ENCODE peak calls at places on chromosomes 3 and 15, in seven cellular contexts. W, P, Q, N, M, Y and L are unnamed samples.

GRCh38 chr3:131218196-131218595 is 163.4 kb upstream of the NUDT16 start:
- DNase-seq in P (no peak), M (no peak), W (peak; percentile 42), Q (peak; percentile 95), Y (no peak), N (no peak), L (no peak)

GRCh38 chr3:37526511-37526910 is 335.2 kb upstream of the CTDSPL start:
- DNase-seq in W (peak; percentile 73), Y (no peak), Q (peak; percentile 81), M (no peak), P (peak; percentile 25), N (peak; percentile 77), L (no peak)

GRCh38 chr3:71288269-71288930 is 295.1 kb downstream of the FOXP1 start:
- DNase-seq in M (no peak), P (no peak), Y (no peak), Q (peak; percentile 67), W (no peak), N (no peak), L (no peak)

GRCh38 chr3:194761384-194761783 is 75.7 kb downstream of the FAM43A start:
- DNase-seq in W (no peak), Y (no peak), Q (no peak), N (no peak), P (no peak), M (no peak), L (no peak)

GRCh38 chr15:68326711-68327412 is 49.3 kb downstream of the FEM1B start:
- DNase-seq in P (no peak), Q (no peak), W (no peak), Y (peak; percentile 59), N (no peak), M (no peak), L (peak; percentile 14)

GRCh38 chr15:48693474-48693873 is 48.0 kb upstream of the FBN1 start:
- DNase-seq in P (no peak), Y (no peak), Q (peak; percentile 85), M (no peak), W (no peak), N (no peak), L (no peak)

GRCh38 chr15:46416544-46416943 is 781.7 kb downstream of the SQOR start:
- DNase-seq in Q (peak; percentile 0), N (no peak), W (peak; percentile 10), M (no peak), P (no peak), Y (no peak), L (peak; percentile 71)

GRCh38 chr3:39267631-39268553 is 11.9 kb downstream of the CX3CR1 start:
- DNase-seq in W (no peak), P (no peak), Y (peak; percentile 68), Q (no peak), N (no peak), M (no peak), L (no peak)

GRCh38 chr3:4722103-4722502 is 229.0 kb downstream of the ITPR1 start:
- DNase-seq in W (peak; percentile 76), Y (no peak), P (peak; percentile 60), Q (peak; percentile 83), N (peak; percentile 41), M (no peak), L (peak; percentile 51)

GRCh38 chr3:124951511-124952390 is 17.2 kb upstream of the MUC13 start:
- DNase-seq in Q (peak; percentile 66), W (peak; percentile 47), Y (no peak), M (no peak), P (no peak), N (no peak), L (no peak)

GRCh38 chr3:141648055-141648910 is 89.8 kb upstream of the RNF7 start:
- DNase-seq in N (no peak), Y (peak; percentile 9), W (no peak), Q (no peak), P (no peak), M (no peak), L (no peak)

GRCh38 chr3:187629711-187630110 is 40.5 kb downstream of the SST start:
- DNase-seq in N (no peak), Q (no peak), P (no peak), Y (no peak), M (no peak), W (peak; percentile 5), L (no peak)

GRCh38 chr3:119695480-119695879 is 7.3 kb upstream of the CFAP91 start:
- DNase-seq in P (no peak), Q (no peak), W (peak; percentile 20), N (no peak), Y (no peak), M (no peak), L (peak; percentile 33)

GRCh38 chr3:45712434-45713110 is 23.4 kb downstream of the SACM1L start:
- DNase-seq in P (no peak), M (no peak), N (no peak), W (no peak), Y (no peak), Q (peak; percentile 53), L (peak; percentile 16)

GRCh38 chr3:195739561-195740111 is 18.9 kb downstream of the MUC20 start:
- DNase-seq in Y (no peak), P (peak; percentile 14), N (no peak), W (no peak), M (no peak), Q (no peak), L (no peak)

GRCh38 chr3:160641675-160642330 is 35.2 kb upstream of the ARL14 start:
- DNase-seq in P (no peak), Y (no peak), N (no peak), M (no peak), Q (peak; percentile 91), W (peak; percentile 77), L (no peak)

GRCh38 chr3:142560118-142560517 is 18.4 kb downstream of the ATR start:
- DNase-seq in N (no peak), P (no peak), M (no peak), Y (no peak), W (no peak), Q (no peak), L (no peak)

GRCh38 chr3:5095879-5096278 is 26.2 kb upstream of the ARL8B start:
- DNase-seq in W (peak; percentile 69), Y (no peak), M (no peak), Q (peak; percentile 29), N (peak; percentile 45), P (no peak), L (peak; percentile 26)

GRCh38 chr15:96217983-96218382 is 112.5 kb upstream of the NR2F2 start:
- DNase-seq in M (no peak), P (no peak), Y (no peak), Q (no peak), N (no peak), W (no peak), L (no peak)

GRCh38 chr3:61589856-61590255 is 28.5 kb downstream of the PTPRG start:
- DNase-seq in M (no peak), Q (peak; percentile 68), W (peak; percentile 45), N (no peak), P (no peak), Y (no peak), L (no peak)

GRCh38 chr15:89127054-89127702 is 38.9 kb downstream of the ABHD2 start:
- DNase-seq in M (no peak), Y (no peak), W (no peak), Q (no peak), P (no peak), N (no peak), L (no peak)

GRCh38 chr3:153273767-153274443 is 111.9 kb downstream of the RAP2B start:
- DNase-seq in M (no peak), Q (peak; percentile 50), P (no peak), W (peak; percentile 58), N (no peak), Y (no peak), L (no peak)

GRCh38 chr15:60935130-60935529 is 294.0 kb downstream of the RORA start:
- DNase-seq in Y (no peak), N (no peak), W (no peak), Q (no peak), P (no peak), M (no peak), L (no peak)

GRCh38 chr3:107928084-107928445 is 162.8 kb downstream of the CD47 start:
- DNase-seq in M (no peak), Y (no peak), W (peak; percentile 59), N (no peak), P (no peak), Q (peak; percentile 46), L (peak; percentile 20)

GRCh38 chr3:55544219-55544618 is 57.1 kb upstream of the WNT5A start:
- DNase-seq in W (no peak), Q (no peak), M (no peak), N (no peak), Y (no peak), P (no peak), L (peak; percentile 25)

DNA sequence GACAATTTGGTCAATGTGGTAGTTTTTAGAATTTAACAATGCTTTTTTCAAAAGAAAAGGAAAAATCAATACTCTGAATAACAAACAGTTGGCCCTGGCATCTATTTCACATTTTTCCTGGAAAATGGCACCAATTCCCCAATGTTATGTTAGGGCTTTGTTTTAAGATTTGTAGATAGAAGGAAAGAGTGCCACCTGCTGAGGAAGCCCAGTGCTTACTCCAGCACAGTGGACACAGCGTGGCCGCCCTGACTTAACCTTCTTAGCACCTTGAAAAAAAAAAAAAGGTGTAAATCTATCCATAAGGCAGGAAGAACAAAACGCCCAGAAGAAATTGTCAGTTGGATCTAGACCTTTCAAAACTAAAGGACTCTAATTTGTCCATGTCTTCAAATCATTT is 110.7 kb upstream of the CNTN4 start:
- DNase-seq in M (no peak), Y (no peak), W (no peak), N (no peak), Q (peak; percentile 2), P (no peak), L (no peak)
- TF ChIP-seq CTCF in M (no peak), Y (no peak), W (no peak), N (no peak), Q (no peak), P (peak; percentile 38), L (peak; percentile 43)

DNA sequence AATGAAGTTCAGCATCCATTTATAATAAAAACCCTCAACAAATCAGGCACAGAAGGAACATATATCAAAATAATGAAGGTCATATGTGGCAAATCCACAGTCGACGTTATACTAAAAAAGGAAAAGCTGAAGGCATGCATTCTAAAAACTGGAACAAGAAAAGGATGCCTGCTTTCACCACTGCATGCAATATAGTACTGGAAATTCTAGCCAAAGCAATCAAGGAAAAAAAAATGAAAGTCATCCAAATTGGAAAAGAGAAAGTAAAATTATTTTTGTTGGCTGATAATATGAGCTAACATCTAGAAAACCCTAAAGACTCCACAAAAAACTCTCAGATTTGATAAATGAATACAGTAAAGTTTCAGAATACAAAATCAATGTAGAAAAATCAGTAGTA is 1123.2 kb downstream of the TBL1XR1 start:
- DNase-seq in N (no peak), M (no peak), Y (no peak), Q (no peak), W (no peak), P (no peak), L (no peak)
- H3K9me3 ChIP-seq in N (no peaks in the 10 kb centered on the region), M (no peaks in the 10 kb centered on the region), Y (no peaks in the 10 kb centered on the region), Q (no peaks in the 10 kb centered on the region), W (no peaks in the 10 kb centered on the region), P (no peaks in the 10 kb centered on the region), L (no peaks in the 10 kb centered on the region)

GRCh38 chr3:112579697-112580096 is 17.9 kb downstream of the SLC35A5 start:
- DNase-seq in W (no peak), Y (no peak), N (no peak), Q (peak; percentile 44), M (no peak), P (no peak), L (no peak)
- TF ChIP-seq CTCF in W (no peak), Y (no peak), N (no peak), Q (no peak), M (no peak), P (no peak), L (no peak)

DNA sequence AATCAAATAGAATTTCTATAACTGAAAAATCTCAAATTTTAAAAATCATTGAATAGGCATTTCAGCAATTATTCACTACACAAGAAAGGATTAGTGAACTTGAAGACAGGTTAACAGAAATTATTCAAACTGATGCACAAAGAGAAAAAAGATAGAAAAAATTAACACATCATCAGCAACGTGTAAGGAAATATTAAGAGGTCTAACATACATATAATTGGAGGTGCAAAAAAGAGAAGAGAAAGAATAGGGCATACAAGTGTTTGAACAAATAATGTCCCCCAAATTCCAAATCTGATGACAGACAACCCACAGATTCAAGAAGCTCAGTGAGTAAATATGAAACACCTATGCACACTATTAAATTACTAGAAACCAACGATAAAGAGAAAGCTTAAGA is 57.1 kb downstream of the FBXL2 start:
- DNase-seq in M (no peak), W (no peak), P (no peak), N (no peak), Y (no peak), Q (no peak), L (no peak)
- H3K9me3 ChIP-seq in M (peaks cover 17% of the 10 kb centered on the region), W (no peaks in the 10 kb centered on the region), P (no peaks in the 10 kb centered on the region), N (peaks cover 24% of the 10 kb centered on the region), Y (no peaks in the 10 kb centered on the region), Q (no peaks in the 10 kb centered on the region), L (peaks cover 9% of the 10 kb centered on the region)